ENCODE peak calls at places on chromosomes 1 and 21, in nine cellular contexts. One of them, this sample, is unnamed.

GRCh38 chr1:108695515-108695914 is 3.4 kb downstream of the PRPF38B start:
- DNase-seq in mucosa of descending colon: no peak
- DNase-seq in endodermal cell: no peak
- DNase-seq in testis: no peak
- DNase-seq in astrocyte of the spinal cord: no peak
- DNase-seq in right cardiac atrium: no peak
- DNase-seq in aorta: no peak
- DNase-seq in fibroblast of lung: no peak
- DNase-seq in kidney epithelial cell: no peak
- DNase-seq in this sample: no peak

GRCh38 chr1:232751393-232752140 is 53.6 kb upstream of the MAP10 start:
- DNase-seq in astrocyte of the spinal cord: no peak
- DNase-seq in fibroblast of lung: no peak
- DNase-seq in right cardiac atrium: no peak
- DNase-seq in aorta: no peak
- DNase-seq in mucosa of descending colon: no peak
- DNase-seq in testis: no peak
- DNase-seq in kidney epithelial cell: no peak
- DNase-seq in endodermal cell: no peak
- DNase-seq in this sample: no peak

GRCh38 chr1:157404063-157404501 is 148.2 kb downstream of the FCRL5 start:
- DNase-seq in fibroblast of lung: no peak
- DNase-seq in kidney epithelial cell: no peak
- DNase-seq in astrocyte of the spinal cord: no peak
- DNase-seq in testis: no peak
- DNase-seq in aorta: no peak
- DNase-seq in endodermal cell: no peak
- DNase-seq in mucosa of descending colon: no peak
- DNase-seq in right cardiac atrium: no peak
- DNase-seq in this sample: no peak

GRCh38 chr1:193070942-193071341 is 11.5 kb downstream of the RO60 start:
- DNase-seq in astrocyte of the spinal cord: peak; percentile 26
- DNase-seq in endodermal cell: no peak
- DNase-seq in fibroblast of lung: no peak
- DNase-seq in kidney epithelial cell: no peak
- DNase-seq in mucosa of descending colon: no peak
- DNase-seq in right cardiac atrium: no peak
- DNase-seq in testis: no peak
- DNase-seq in aorta: no peak
- DNase-seq in this sample: no peak

GRCh38 chr1:210915890-210916507 is 217.9 kb downstream of the KCNH1 start:
- DNase-seq in fibroblast of lung: no peak
- DNase-seq in astrocyte of the spinal cord: no peak
- DNase-seq in aorta: no peak
- DNase-seq in kidney epithelial cell: no peak
- DNase-seq in right cardiac atrium: no peak
- DNase-seq in testis: no peak
- DNase-seq in mucosa of descending colon: no peak
- DNase-seq in endodermal cell: no peak
- DNase-seq in this sample: no peak

GRCh38 chr1:2376261-2376741 is 15.1 kb downstream of the MORN1 start:
- DNase-seq in testis: no peak
- DNase-seq in aorta: peak; percentile 73
- DNase-seq in fibroblast of lung: no peak
- DNase-seq in kidney epithelial cell: no peak
- DNase-seq in endodermal cell: no peak
- DNase-seq in astrocyte of the spinal cord: no peak
- DNase-seq in right cardiac atrium: peak; percentile 43
- DNase-seq in mucosa of descending colon: peak; percentile 38
- DNase-seq in this sample: no peak

GRCh38 chr1:33273961-33274371 is 17.7 kb downstream of the ZNF362 start:
- DNase-seq in astrocyte of the spinal cord: no peak
- DNase-seq in mucosa of descending colon: no peak
- DNase-seq in fibroblast of lung: peak; percentile 10
- DNase-seq in right cardiac atrium: no peak
- DNase-seq in testis: no peak
- DNase-seq in kidney epithelial cell: no peak
- DNase-seq in endodermal cell: no peak
- DNase-seq in aorta: peak; percentile 57
- DNase-seq in this sample: no peak

GRCh38 chr1:2526824-2527552 is 592 bp upstream of the PANK4 start:
- DNase-seq in right cardiac atrium: peak; percentile 84
- DNase-seq in fibroblast of lung: peak; percentile 48
- DNase-seq in mucosa of descending colon: no peak
- DNase-seq in endodermal cell: peak; percentile 61
- DNase-seq in astrocyte of the spinal cord: peak; percentile 31
- DNase-seq in aorta: no peak
- DNase-seq in kidney epithelial cell: no peak
- DNase-seq in testis: peak; percentile 63
- DNase-seq in this sample: peak; percentile 72

GRCh38 chr21:29145354-29145782 is 14.9 kb downstream of the MAP3K7CL start:
- DNase-seq in testis: no peak
- DNase-seq in aorta: no peak
- DNase-seq in fibroblast of lung: peak; percentile 93
- DNase-seq in mucosa of descending colon: no peak
- DNase-seq in kidney epithelial cell: peak; percentile 70
- DNase-seq in astrocyte of the spinal cord: peak; percentile 92
- DNase-seq in endodermal cell: no peak
- DNase-seq in right cardiac atrium: no peak
- DNase-seq in this sample: peak; percentile 89

GRCh38 chr21:29144736-29145353 is 14.4 kb downstream of the MAP3K7CL start:
- DNase-seq in kidney epithelial cell: no peak
- DNase-seq in testis: no peak
- DNase-seq in mucosa of descending colon: no peak
- DNase-seq in aorta: no peak
- DNase-seq in astrocyte of the spinal cord: no peak
- DNase-seq in right cardiac atrium: no peak
- DNase-seq in endodermal cell: no peak
- DNase-seq in fibroblast of lung: peak; percentile 52
- DNase-seq in this sample: no peak

GRCh38 chr21:29145837-29146453 is 15.5 kb downstream of the MAP3K7CL start:
- DNase-seq in right cardiac atrium: no peak
- DNase-seq in testis: peak; percentile 24
- DNase-seq in astrocyte of the spinal cord: no peak
- DNase-seq in aorta: no peak
- DNase-seq in mucosa of descending colon: no peak
- DNase-seq in endodermal cell: no peak
- DNase-seq in fibroblast of lung: peak; percentile 29
- DNase-seq in kidney epithelial cell: no peak
- DNase-seq in this sample: no peak

GRCh38 chr21:29148535-29148934 is 18.1 kb downstream of the MAP3K7CL start:
- DNase-seq in kidney epithelial cell: no peak
- DNase-seq in testis: peak; percentile 42
- DNase-seq in aorta: no peak
- DNase-seq in endodermal cell: no peak
- DNase-seq in right cardiac atrium: peak; percentile 75
- DNase-seq in astrocyte of the spinal cord: peak; percentile 90
- DNase-seq in fibroblast of lung: peak; percentile 89
- DNase-seq in mucosa of descending colon: no peak
- DNase-seq in this sample: peak; percentile 54

DNA sequence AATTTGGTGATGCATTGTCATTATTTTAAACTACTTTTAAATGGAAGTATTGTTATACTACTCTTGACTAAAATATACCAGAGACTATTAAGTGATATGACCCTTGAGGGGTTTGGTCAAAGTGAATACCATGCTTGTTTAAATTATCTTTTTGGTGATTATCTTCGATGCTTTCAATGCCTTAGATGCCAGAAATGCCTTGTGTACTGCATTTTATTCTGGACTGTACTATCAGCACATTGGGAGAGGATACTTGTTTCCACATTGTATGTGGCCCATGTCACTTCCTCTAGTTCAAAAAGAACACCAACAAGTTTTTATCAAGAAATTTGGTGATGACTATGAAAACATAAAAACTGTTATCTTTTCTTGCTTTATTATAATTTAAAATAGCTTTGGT is 16.3 kb downstream of the MAP3K7CL start:
- DNase-seq in aorta: no peak
- DNase-seq in mucosa of descending colon: no peak
- DNase-seq in testis: no peak
- DNase-seq in right cardiac atrium: no peak
- DNase-seq in endodermal cell: no peak
- DNase-seq in fibroblast of lung: peak; percentile 45
- DNase-seq in astrocyte of the spinal cord: no peak
- DNase-seq in kidney epithelial cell: no peak
- DNase-seq in this sample: no peak
- H3K4me3 ChIP-seq in aorta: no peak overlapping the region
- H3K4me3 ChIP-seq in mucosa of descending colon: no peak overlapping the region
- H3K4me3 ChIP-seq in testis: no peak overlapping the region
- H3K4me3 ChIP-seq in right cardiac atrium: no peak overlapping the region
- H3K4me3 ChIP-seq in endodermal cell: no peak overlapping the region
- H3K4me3 ChIP-seq in fibroblast of lung: no peak overlapping the region
- H3K4me3 ChIP-seq in astrocyte of the spinal cord: no peak overlapping the region
- H3K4me3 ChIP-seq in kidney epithelial cell: no peak overlapping the region
- H3K4me3 ChIP-seq in this sample: no peak overlapping the region

DNA sequence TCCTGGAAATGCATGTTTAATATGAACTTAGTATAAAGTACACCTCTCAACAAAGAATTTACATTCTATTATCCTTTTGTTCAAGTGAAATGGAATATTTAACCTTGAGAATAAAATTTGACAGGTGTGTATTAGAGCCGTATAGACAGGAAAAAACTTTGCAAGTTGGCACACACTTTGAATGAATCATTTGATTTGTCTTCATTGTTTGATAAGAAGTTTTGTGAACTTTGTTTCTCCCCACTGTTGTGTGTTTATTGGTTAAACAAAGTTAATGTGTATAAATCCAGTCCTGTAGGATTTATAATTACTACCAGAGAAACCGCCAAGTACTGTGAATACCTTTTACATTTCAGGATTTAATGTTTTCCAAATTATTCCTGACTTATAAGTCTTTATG is 2.0 kb downstream of the SYDE2 start:
- DNase-seq in endodermal cell: no peak
- DNase-seq in testis: no peak
- DNase-seq in astrocyte of the spinal cord: peak; percentile 4
- DNase-seq in fibroblast of lung: no peak
- DNase-seq in mucosa of descending colon: no peak
- DNase-seq in kidney epithelial cell: no peak
- DNase-seq in right cardiac atrium: no peak
- DNase-seq in aorta: no peak
- DNase-seq in this sample: no peak
- H3K4me3 ChIP-seq in endodermal cell: peak overlapping the region; percentile 90
- H3K4me3 ChIP-seq in testis: no peak overlapping the region
- H3K4me3 ChIP-seq in astrocyte of the spinal cord: no peak overlapping the region
- H3K4me3 ChIP-seq in fibroblast of lung: no peak overlapping the region
- H3K4me3 ChIP-seq in mucosa of descending colon: no peak overlapping the region
- H3K4me3 ChIP-seq in kidney epithelial cell: peak overlapping the region; percentile 17
- H3K4me3 ChIP-seq in right cardiac atrium: peak overlapping the region; percentile 46
- H3K4me3 ChIP-seq in aorta: peak overlapping the region; percentile 33
- H3K4me3 ChIP-seq in this sample: peak overlapping the region; percentile 90

GRCh38 chr1:206556748-206557635 is 49.7 kb downstream of the RASSF5 start:
- DNase-seq in mucosa of descending colon: peak; percentile 95
- DNase-seq in fibroblast of lung: peak; percentile 50
- DNase-seq in testis: peak; percentile 79
- DNase-seq in aorta: peak; percentile 93
- DNase-seq in endodermal cell: peak; percentile 90
- DNase-seq in astrocyte of the spinal cord: peak; percentile 23
- DNase-seq in kidney epithelial cell: no peak
- DNase-seq in right cardiac atrium: peak; percentile 93
- DNase-seq in this sample: peak; percentile 53

GRCh38 chr1:206557636-206558473 is 50.5 kb downstream of the RASSF5 start:
- DNase-seq in fibroblast of lung: no peak
- DNase-seq in endodermal cell: no peak
- DNase-seq in aorta: no peak
- DNase-seq in right cardiac atrium: no peak
- DNase-seq in testis: no peak
- DNase-seq in kidney epithelial cell: no peak
- DNase-seq in astrocyte of the spinal cord: no peak
- DNase-seq in mucosa of descending colon: no peak
- DNase-seq in this sample: no peak

GRCh38 chr1:206555473-206555935 is 48.2 kb downstream of the RASSF5 start:
- DNase-seq in endodermal cell: peak; percentile 70
- DNase-seq in kidney epithelial cell: no peak
- DNase-seq in astrocyte of the spinal cord: no peak
- DNase-seq in testis: peak; percentile 73
- DNase-seq in right cardiac atrium: peak; percentile 86
- DNase-seq in aorta: no peak
- DNase-seq in fibroblast of lung: peak; percentile 29
- DNase-seq in mucosa of descending colon: peak; percentile 67
- DNase-seq in this sample: peak; percentile 69

GRCh38 chr1:206554833-206555472 is 47.6 kb downstream of the RASSF5 start:
- DNase-seq in endodermal cell: no peak
- DNase-seq in kidney epithelial cell: no peak
- DNase-seq in testis: no peak
- DNase-seq in right cardiac atrium: no peak
- DNase-seq in astrocyte of the spinal cord: no peak
- DNase-seq in aorta: no peak
- DNase-seq in fibroblast of lung: no peak
- DNase-seq in mucosa of descending colon: no peak
- DNase-seq in this sample: no peak

DNA sequence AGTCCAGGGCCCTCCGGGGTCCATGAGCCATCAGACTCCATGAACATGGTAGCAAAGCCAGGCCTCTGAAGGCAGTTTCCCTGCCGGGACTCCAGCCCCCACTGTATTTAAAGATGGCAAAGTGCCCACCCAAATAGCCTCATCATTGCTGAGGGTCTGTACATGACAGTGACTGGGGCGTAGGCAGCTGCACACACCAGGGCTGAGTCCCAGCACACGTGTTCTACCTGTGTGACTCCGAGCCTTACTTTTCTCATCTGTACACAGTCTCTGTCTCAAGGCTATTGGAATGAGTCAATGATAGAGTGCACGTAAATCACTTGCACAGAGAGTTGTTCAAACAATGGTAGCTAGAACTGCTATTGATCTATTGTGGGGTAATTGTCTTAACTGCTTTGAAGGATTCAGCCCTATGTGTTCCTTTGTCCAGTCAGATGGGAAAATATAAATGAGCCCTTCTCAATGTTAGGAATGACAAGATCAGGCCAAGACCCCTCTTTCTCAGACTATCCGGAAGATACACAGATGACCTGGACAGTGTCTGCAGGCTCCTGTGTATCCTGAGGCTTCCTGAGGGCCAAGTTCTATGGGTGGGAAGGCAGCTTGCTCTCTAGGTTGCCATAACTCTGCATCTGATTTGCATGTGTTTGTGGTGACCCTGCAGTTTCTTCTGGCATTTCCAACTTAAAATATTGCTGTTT is 48.9 kb downstream of the RASSF5 start:
- DNase-seq in right cardiac atrium: no peak
- DNase-seq in fibroblast of lung: no peak
- DNase-seq in testis: no peak
- DNase-seq in mucosa of descending colon: no peak
- DNase-seq in astrocyte of the spinal cord: no peak
- DNase-seq in kidney epithelial cell: no peak
- DNase-seq in aorta: no peak
- DNase-seq in endodermal cell: no peak
- DNase-seq in this sample: no peak
- H3K4me3 ChIP-seq in right cardiac atrium: no peak overlapping the region
- H3K4me3 ChIP-seq in fibroblast of lung: no peak overlapping the region
- H3K4me3 ChIP-seq in testis: no peak overlapping the region
- H3K4me3 ChIP-seq in mucosa of descending colon: no peak overlapping the region
- H3K4me3 ChIP-seq in astrocyte of the spinal cord: no peak overlapping the region
- H3K4me3 ChIP-seq in kidney epithelial cell: no peak overlapping the region
- H3K4me3 ChIP-seq in aorta: no peak overlapping the region
- H3K4me3 ChIP-seq in endodermal cell: no peak overlapping the region
- H3K4me3 ChIP-seq in this sample: peak overlapping the region; percentile 51

DNA sequence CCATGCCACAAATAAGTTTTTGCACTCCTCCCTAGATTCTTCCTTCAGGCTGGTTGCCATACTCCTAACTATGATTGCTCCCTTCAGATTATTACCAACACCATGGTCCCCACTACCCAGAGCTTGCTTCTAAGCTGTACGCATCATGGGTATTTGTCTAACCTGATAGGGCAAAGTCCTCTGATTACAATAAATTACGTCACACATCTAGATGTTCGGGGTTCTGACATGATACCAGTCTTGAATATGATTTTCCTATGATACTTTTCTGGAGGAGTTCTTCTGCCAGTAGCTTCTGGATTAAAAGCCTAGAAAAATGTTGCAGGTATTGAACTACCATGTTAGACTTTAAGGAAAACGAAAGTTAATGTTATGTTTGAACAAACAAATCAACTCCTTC is 67.2 kb downstream of the NUF2 start:
- DNase-seq in endodermal cell: no peak
- DNase-seq in right cardiac atrium: no peak
- DNase-seq in astrocyte of the spinal cord: no peak
- DNase-seq in aorta: no peak
- DNase-seq in fibroblast of lung: no peak
- DNase-seq in testis: no peak
- DNase-seq in kidney epithelial cell: no peak
- DNase-seq in mucosa of descending colon: no peak
- DNase-seq in this sample: no peak
- H3K4me3 ChIP-seq in endodermal cell: no peak overlapping the region
- H3K4me3 ChIP-seq in right cardiac atrium: no peak overlapping the region
- H3K4me3 ChIP-seq in astrocyte of the spinal cord: no peak overlapping the region
- H3K4me3 ChIP-seq in aorta: no peak overlapping the region
- H3K4me3 ChIP-seq in fibroblast of lung: no peak overlapping the region
- H3K4me3 ChIP-seq in testis: no peak overlapping the region
- H3K4me3 ChIP-seq in kidney epithelial cell: no peak overlapping the region
- H3K4me3 ChIP-seq in mucosa of descending colon: no peak overlapping the region
- H3K4me3 ChIP-seq in this sample: no peak overlapping the region

This sample was measured in cardiac muscle cell.